ENCODE peak calls at places on chromosomes 6 and 20, in seven cellular contexts. O, F, M, U, K, T and I are unnamed samples.

GRCh38 chr20:51129201-51129671 is 106.3 kb upstream of the KCNG1 start:
- DNase-seq in O (no peak), F (no peak), M (no peak), U (peak), K (no peak), T (no peak), I (no peak)

GRCh38 chr6:78947962-78948361 is 80.6 kb downstream of the IRAK1BP1 start:
- DNase-seq in O (no peak), F (no peak), M (peak), U (no peak), K (no peak), T (no peak), I (no peak)

GRCh38 chr6:31356216-31356945 is 598 bp downstream of the HLA-B start:
- DNase-seq in O (peak), F (peak), M (peak), U (peak), K (peak), T (no peak), I (peak)

GRCh38 chr6:109671721-109672120 is 19.3 kb downstream of the AK9 start:
- DNase-seq in O (no peak), F (no peak), M (peak), U (no peak), K (no peak), T (no peak), I (no peak)

GRCh38 chr20:36647194-36648121 is 1.5 kb upstream of the SLA2 start:
- DNase-seq in O (no peak), F (no peak), M (no peak), U (no peak), K (no peak), T (no peak), I (no peak)

GRCh38 chr6:83092756-83093399 is 25.4 kb downstream of the DOP1A start:
- DNase-seq in O (no peak), F (no peak), M (peak), U (no peak), K (no peak), T (no peak), I (peak)

GRCh38 chr20:58550661-58551060 is 35.5 kb upstream of the APCDD1L start:
- DNase-seq in O (no peak), F (no peak), M (peak), U (no peak), K (no peak), T (no peak), I (peak)

GRCh38 chr6:15396808-15397207 is 150.9 kb downstream of the JARID2 start:
- DNase-seq in O (no peak), F (no peak), M (no peak), U (no peak), K (no peak), T (no peak), I (no peak)

GRCh38 chr6:167092672-167093339 is 30.1 kb upstream of the CCR6 start:
- DNase-seq in O (no peak), F (peak), M (no peak), U (no peak), K (no peak), T (no peak), I (peak)

GRCh38 chr6:19873031-19873430 is 35.9 kb downstream of the ID4 start:
- DNase-seq in O (no peak), F (no peak), M (peak), U (no peak), K (no peak), T (no peak), I (no peak)

GRCh38 chr6:110528051-110528929 is 51.9 kb upstream of the SLC22A16 start:
- DNase-seq in O (no peak), F (no peak), M (peak), U (no peak), K (peak), T (peak), I (peak)

GRCh38 chr20:910840-911770 is 5.0 kb downstream of the ANGPT4 start:
- DNase-seq in O (peak), F (peak), M (no peak), U (no peak), K (peak), T (no peak), I (peak)

GRCh38 chr6:25389501-25389900 is 110.3 kb downstream of the CARMIL1 start:
- DNase-seq in O (no peak), F (no peak), M (peak), U (no peak), K (no peak), T (no peak), I (peak)

GRCh38 chr6:74645108-74645849 is 560.6 kb downstream of the COL12A1 start:
- DNase-seq in O (no peak), F (no peak), M (no peak), U (no peak), K (no peak), T (no peak), I (no peak)

GRCh38 chr6:165804331-165805066 is 141.5 kb upstream of the PDE10A start:
- DNase-seq in O (no peak), F (no peak), M (peak), U (no peak), K (no peak), T (no peak), I (peak)

GRCh38 chr6:132511159-132511835 is 1.6 kb downstream of the STX7 start:
- DNase-seq in O (no peak), F (no peak), M (no peak), U (no peak), K (no peak), T (no peak), I (peak)

GRCh38 chr6:151681426-151682059 is 125.9 kb upstream of the ESR1 start:
- DNase-seq in O (peak), F (no peak), M (peak), U (peak), K (no peak), T (no peak), I (peak)

GRCh38 chr6:4401408-4402367 is 266.3 kb upstream of the ECI2 start:
- DNase-seq in O (peak), F (no peak), M (no peak), U (peak), K (no peak), T (no peak), I (peak)

GRCh38 chr6:55963301-55963700 is 87.9 kb upstream of the BMP5 start:
- DNase-seq in O (no peak), F (no peak), M (peak), U (no peak), K (no peak), T (no peak), I (no peak)

GRCh38 chr6:46490425-46491200 is 636 bp downstream of the RCAN2 start:
- DNase-seq in O (peak), F (peak), M (no peak), U (peak), K (no peak), T (peak), I (peak)

GRCh38 chr6:33248643-33248931 is 23.1 kb downstream of the VPS52 start:
- DNase-seq in O (no peak), F (no peak), M (peak), U (no peak), K (no peak), T (no peak), I (no peak)

GRCh38 chr20:36836591-36837329 is 39.2 kb upstream of the TLDC2 start:
- DNase-seq in O (peak), F (peak), M (peak), U (peak), K (no peak), T (peak), I (peak)

GRCh38 chr20:38842017-38842416 is 36.5 kb downstream of the PPP1R16B start:
- DNase-seq in O (no peak), F (no peak), M (no peak), U (no peak), K (no peak), T (no peak), I (no peak)

GRCh38 chr20:370151-370600 is 10.4 kb upstream of the TRIB3 start:
- DNase-seq in O (no peak), F (no peak), M (no peak), U (no peak), K (no peak), T (no peak), I (no peak)

GRCh38 chr20:62726716-62727583 is 18.3 kb downstream of the NTSR1 start:
- DNase-seq in O (no peak), F (no peak), M (no peak), U (no peak), K (no peak), T (no peak), I (peak)

GRCh38 chr6:31961616-31962015 is 2.6 kb downstream of the SKIC2 start:
- DNase-seq in O (no peak), F (no peak), M (no peak), U (no peak), K (no peak), T (no peak), I (peak)

GRCh38 chr6:7526755-7527154 is 14.7 kb upstream of the DSP start:
- DNase-seq in O (no peak), F (no peak), M (no peak), U (no peak), K (no peak), T (no peak), I (no peak)

GRCh38 chr6:11065436-11066202 is 21.5 kb upstream of the ELOVL2 start:
- DNase-seq in O (no peak), F (no peak), M (no peak), U (no peak), K (no peak), T (no peak), I (no peak)

GRCh38 chr20:57326667-57327455 is 2.7 kb upstream of the SPO11 start:
- DNase-seq in O (no peak), F (no peak), M (no peak), U (peak), K (no peak), T (no peak), I (no peak)

GRCh38 chr6:31125586-31126363 is 5.5 kb upstream of the CDSN start:
- DNase-seq in O (no peak), F (no peak), M (peak), U (no peak), K (no peak), T (no peak), I (peak)

GRCh38 chr20:43925786-43926185 is 11.1 kb downstream of the TOX2 start:
- DNase-seq in O (no peak), F (no peak), M (peak), U (peak), K (no peak), T (no peak), I (no peak)
- TF ChIP-seq CTCF in O (no peak), F (no peak), M (no peak), U (no peak), K (no peak), T (no peak), I (no peak)

GRCh38 chr6:163263998-163264661 is 150.4 kb upstream of the QKI start:
- DNase-seq in O (no peak), F (no peak), M (no peak), U (no peak), K (no peak), T (no peak), I (no peak)
- TF ChIP-seq CTCF in O (no peak), F (no peak), M (no peak), U (no peak), K (no peak), T (no peak), I (no peak)

DNA sequence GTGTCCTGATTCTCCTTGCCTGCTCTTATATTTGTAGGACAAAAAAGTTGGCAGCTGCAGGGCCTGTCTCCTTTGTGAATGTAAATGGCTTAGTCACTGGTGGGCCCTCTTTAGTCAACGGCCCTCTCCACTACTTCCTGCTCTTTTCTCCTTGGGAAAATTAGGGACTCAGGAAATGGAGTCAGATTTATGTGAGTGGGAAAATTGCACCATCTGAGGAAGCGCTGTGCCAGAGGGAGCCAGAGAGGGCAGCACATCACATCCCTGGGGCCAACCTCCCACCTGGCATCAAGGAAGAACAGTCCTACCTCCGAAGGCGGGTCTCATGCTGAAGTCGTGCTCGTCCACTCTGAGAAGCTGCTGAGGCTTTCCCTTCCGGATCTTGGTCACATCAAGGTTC is 15.6 kb downstream of the GABRR2 start:
- DNase-seq in O (no peak), F (no peak), M (peak), U (no peak), K (no peak), T (no peak), I (no peak)
- TF ChIP-seq CTCF in O (no peak), F (no peak), M (peak), U (no peak), K (no peak), T (peak), I (peak)

GRCh38 chr6:139236105-139236504 is 55.7 kb downstream of the TXLNB start:
- DNase-seq in O (no peak), F (no peak), M (no peak), U (no peak), K (no peak), T (no peak), I (no peak)

GRCh38 chr6:139231206-139231605 is 60.6 kb downstream of the TXLNB start:
- DNase-seq in O (no peak), F (no peak), M (no peak), U (no peak), K (no peak), T (no peak), I (no peak)

GRCh38 chr6:139235666-139236065 is 56.1 kb downstream of the TXLNB start:
- DNase-seq in O (no peak), F (no peak), M (no peak), U (no peak), K (no peak), T (no peak), I (no peak)

DNA sequence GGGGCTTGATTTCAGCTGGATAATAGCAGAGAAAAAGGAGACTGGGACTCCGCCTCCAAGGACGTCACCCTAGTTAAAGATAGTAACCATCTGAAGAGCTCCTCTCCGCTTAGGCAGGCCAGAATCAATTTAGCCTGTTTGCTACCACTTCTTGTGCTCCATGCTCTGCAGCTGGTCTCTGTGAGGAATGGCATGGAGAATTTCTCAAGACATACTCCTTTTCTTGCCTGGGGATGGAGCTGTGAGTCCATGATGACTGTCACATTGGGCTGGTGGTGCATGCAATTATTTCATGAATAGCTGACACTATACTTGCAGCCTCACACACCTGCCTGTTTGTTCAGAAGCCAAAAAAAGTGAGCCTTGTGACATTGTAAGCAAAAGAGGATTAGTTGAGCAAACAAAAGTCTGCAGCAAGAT is 61.4 kb downstream of the TXLNB start:
- DNase-seq in O (no peak), F (no peak), M (peak), U (no peak), K (no peak), T (no peak), I (peak)
- TF ChIP-seq CTCF in O (no peak), F (no peak), M (peak), U (no peak), K (no peak), T (no peak), I (peak)